ENCODE peak calls at places on chromosomes 7 and 10, in six cellular contexts. T is T-helper 2 cell; R is left kidney; B is WERI-Rb-1; C is CD4-positive, alpha-beta T cell; O is T-helper 9 cell. Y is an unnamed sample.
A peak's percentile ranks its signal among the peaks of the same experiment; 100 is the strongest.

GRCh38 chr10:124721295-124722052 is 22.7 kb downstream of the FAM53B start:
- DNase-seq in C (no peak), B (no peak), R (no peak), T (no peak), O (no peak), Y (no peak)

GRCh38 chr7:106658504-106659368 is 2.2 kb downstream of the CCDC71L start:
- DNase-seq in C (no peak), R (no peak), T (no peak), B (no peak), O (no peak), Y (no peak)

GRCh38 chr10:132402781-132403241 is 5.8 kb downstream of the PWWP2B start:
- DNase-seq in T (no peak), O (no peak), R (no peak), C (no peak), B (no peak), Y (no peak)

GRCh38 chr10:91201213-91201996 is 19.1 kb upstream of the PCGF5 start:
- DNase-seq in B (no peak), C (no peak), O (no peak), T (peak; percentile 36), R (no peak), Y (no peak)

GRCh38 chr10:526651-527312 is 162.7 kb downstream of the DIP2C start:
- DNase-seq in R (no peak), B (no peak), C (no peak), O (no peak), T (no peak), Y (no peak)

GRCh38 chr7:91169819-91170218 is 94.4 kb upstream of the FZD1 start:
- DNase-seq in C (no peak), B (no peak), R (no peak), T (no peak), O (no peak), Y (no peak)

GRCh38 chr10:131943021-131943814 is 38.5 kb downstream of the BNIP3 start:
- DNase-seq in C (peak; percentile 11), O (no peak), B (peak; percentile 60), R (peak; percentile 62), T (no peak), Y (no peak)

GRCh38 chr7:32957326-32958045 is at the start of gene FKBP9:
- DNase-seq in O (no peak), B (peak; percentile 87), R (peak; percentile 96), T (no peak), C (no peak), Y (peak; percentile 76)

GRCh38 chr10:24894728-24895127 is 57.7 kb downstream of the PRTFDC1 start:
- DNase-seq in O (peak; percentile 11), B (no peak), T (peak; percentile 63), C (peak; percentile 53), R (no peak), Y (no peak)

GRCh38 chr10:117188399-117188798 is 8.9 kb upstream of the KCNK18 start:
- DNase-seq in B (no peak), R (no peak), C (no peak), T (no peak), O (no peak), Y (no peak)

GRCh38 chr7:154928136-154929005 is 74.6 kb downstream of the PAXIP1 start:
- DNase-seq in T (peak; percentile 93), B (peak; percentile 37), C (peak; percentile 13), O (peak; percentile 8), R (peak; percentile 91), Y (peak; percentile 81)

GRCh38 chr10:4671451-4672145 is 154.4 kb upstream of the AKR1E2 start:
- DNase-seq in O (no peak), C (no peak), T (no peak), B (no peak), R (no peak), Y (no peak)

GRCh38 chr10:106424981-106425380 is 739.5 kb downstream of the SORCS1 start:
- DNase-seq in T (no peak), O (no peak), C (no peak), R (no peak), B (no peak), Y (no peak)

GRCh38 chr10:45315508-45315907 is at the start of gene OR13A1:
- DNase-seq in R (no peak), O (no peak), T (no peak), C (no peak), B (no peak), Y (no peak)

GRCh38 chr7:23012797-23013714 is 874 bp downstream of the HYCC1 start:
- DNase-seq in B (peak; percentile 30), O (peak; percentile 1), C (peak; percentile 5), R (peak; percentile 75), T (peak; percentile 7), Y (peak; percentile 23)

GRCh38 chr7:130891254-130892094 is 157.5 kb upstream of the KLF14 start:
- DNase-seq in O (no peak), R (no peak), C (no peak), T (no peak), B (no peak), Y (no peak)